ENCODE peak calls at places on chromosomes 11 and 22, in five cellular contexts. One of them, this sample, is unnamed.

GRCh38 chr11:114092953-114093352 is 33.4 kb downstream of the ZBTB16 start:
- DNase-seq in left colon: no peak
- DNase-seq in iris pigment epithelial cell: no peak
- DNase-seq in RPMI8226: no peak
- DNase-seq in NCI-H1105 treated with DMSO at 0.1 percent for 48 hours: no peak
- DNase-seq in this sample: no peak

GRCh38 chr11:33564856-33565453 is 135.7 kb downstream of the C11orf91 start:
- DNase-seq in left colon: no peak
- DNase-seq in iris pigment epithelial cell: no peak
- DNase-seq in RPMI8226: no peak
- DNase-seq in NCI-H1105 treated with DMSO at 0.1 percent for 48 hours: no peak
- DNase-seq in this sample: no peak

GRCh38 chr11:68677432-68677831 is 6.9 kb upstream of the GAL start:
- DNase-seq in left colon: no peak
- DNase-seq in iris pigment epithelial cell: peak; percentile 69
- DNase-seq in RPMI8226: peak; percentile 46
- DNase-seq in NCI-H1105 treated with DMSO at 0.1 percent for 48 hours: peak; percentile 12
- DNase-seq in this sample: peak; percentile 47

GRCh38 chr11:12122083-12122482 is 11.7 kb downstream of the MICAL2 start:
- DNase-seq in left colon: no peak
- DNase-seq in iris pigment epithelial cell: no peak
- DNase-seq in RPMI8226: no peak
- DNase-seq in NCI-H1105 treated with DMSO at 0.1 percent for 48 hours: no peak
- DNase-seq in this sample: no peak

GRCh38 chr11:76577199-76577920 is 93.2 kb downstream of the LRRC32 start:
- DNase-seq in left colon: peak; percentile 59
- DNase-seq in iris pigment epithelial cell: peak; percentile 84
- DNase-seq in RPMI8226: no peak
- DNase-seq in NCI-H1105 treated with DMSO at 0.1 percent for 48 hours: no peak
- DNase-seq in this sample: peak; percentile 80

GRCh38 chr11:95119361-95120060 is 29.9 kb downstream of the ENDOD1 start:
- DNase-seq in left colon: no peak
- DNase-seq in iris pigment epithelial cell: no peak
- DNase-seq in RPMI8226: no peak
- DNase-seq in NCI-H1105 treated with DMSO at 0.1 percent for 48 hours: no peak
- DNase-seq in this sample: no peak

GRCh38 chr11:2521681-2522630 is 77.1 kb downstream of the KCNQ1 start:
- DNase-seq in left colon: peak; percentile 2
- DNase-seq in iris pigment epithelial cell: no peak
- DNase-seq in RPMI8226: no peak
- DNase-seq in NCI-H1105 treated with DMSO at 0.1 percent for 48 hours: no peak
- DNase-seq in this sample: no peak

GRCh38 chr11:120612363-120613263 is 101.1 kb downstream of the GRIK4 start:
- DNase-seq in left colon: peak; percentile 28
- DNase-seq in iris pigment epithelial cell: peak; percentile 50
- DNase-seq in RPMI8226: no peak
- DNase-seq in NCI-H1105 treated with DMSO at 0.1 percent for 48 hours: no peak
- DNase-seq in this sample: peak; percentile 57

GRCh38 chr11:120424185-120424969 is 87.2 kb upstream of the GRIK4 start:
- DNase-seq in left colon: no peak
- DNase-seq in iris pigment epithelial cell: peak; percentile 36
- DNase-seq in RPMI8226: no peak
- DNase-seq in NCI-H1105 treated with DMSO at 0.1 percent for 48 hours: no peak
- DNase-seq in this sample: peak; percentile 10

GRCh38 chr11:45110562-45110961 is 35.9 kb upstream of the PRDM11 start:
- DNase-seq in left colon: no peak
- DNase-seq in iris pigment epithelial cell: peak; percentile 61
- DNase-seq in RPMI8226: peak; percentile 64
- DNase-seq in NCI-H1105 treated with DMSO at 0.1 percent for 48 hours: peak; percentile 75
- DNase-seq in this sample: peak; percentile 89

GRCh38 chr22:44988671-44989070 is 21.1 kb downstream of the PHF21B start:
- DNase-seq in left colon: no peak
- DNase-seq in iris pigment epithelial cell: no peak
- DNase-seq in RPMI8226: peak; percentile 28
- DNase-seq in NCI-H1105 treated with DMSO at 0.1 percent for 48 hours: no peak
- DNase-seq in this sample: no peak

GRCh38 chr11:4636136-4636535 is 1.1 kb upstream of the OR51D1 start:
- DNase-seq in left colon: no peak
- DNase-seq in iris pigment epithelial cell: no peak
- DNase-seq in RPMI8226: no peak
- DNase-seq in NCI-H1105 treated with DMSO at 0.1 percent for 48 hours: no peak
- DNase-seq in this sample: no peak

GRCh38 chr11:43948341-43949185 is 6.1 kb downstream of the C11orf96 start:
- DNase-seq in left colon: no peak
- DNase-seq in iris pigment epithelial cell: no peak
- DNase-seq in RPMI8226: no peak
- DNase-seq in NCI-H1105 treated with DMSO at 0.1 percent for 48 hours: no peak
- DNase-seq in this sample: no peak

GRCh38 chr11:123158609-123159008 is 36.4 kb downstream of the CLMP start:
- DNase-seq in left colon: no peak
- DNase-seq in iris pigment epithelial cell: peak; percentile 39
- DNase-seq in RPMI8226: no peak
- DNase-seq in NCI-H1105 treated with DMSO at 0.1 percent for 48 hours: no peak
- DNase-seq in this sample: no peak

GRCh38 chr11:114264381-114264780 is 31.8 kb upstream of the NNMT start:
- DNase-seq in left colon: no peak
- DNase-seq in iris pigment epithelial cell: no peak
- DNase-seq in RPMI8226: no peak
- DNase-seq in NCI-H1105 treated with DMSO at 0.1 percent for 48 hours: no peak
- DNase-seq in this sample: no peak

GRCh38 chr22:29947410-29948387 is 64.7 kb downstream of the MTMR3 start:
- DNase-seq in left colon: no peak
- DNase-seq in iris pigment epithelial cell: peak; percentile 37
- DNase-seq in RPMI8226: no peak
- DNase-seq in NCI-H1105 treated with DMSO at 0.1 percent for 48 hours: no peak
- DNase-seq in this sample: peak; percentile 48

GRCh38 chr22:43462701-43463100 is 50.9 kb downstream of the MPPED1 start:
- DNase-seq in left colon: no peak
- DNase-seq in iris pigment epithelial cell: no peak
- DNase-seq in RPMI8226: no peak
- DNase-seq in NCI-H1105 treated with DMSO at 0.1 percent for 48 hours: no peak
- DNase-seq in this sample: no peak

GRCh38 chr22:25824828-25825474 is 83.0 kb downstream of the MYO18B start:
- DNase-seq in left colon: no peak
- DNase-seq in iris pigment epithelial cell: no peak
- DNase-seq in RPMI8226: no peak
- DNase-seq in NCI-H1105 treated with DMSO at 0.1 percent for 48 hours: no peak
- DNase-seq in this sample: no peak

GRCh38 chr22:37303821-37304274 is 21.5 kb downstream of the CYTH4 start:
- DNase-seq in left colon: no peak
- DNase-seq in iris pigment epithelial cell: peak; percentile 93
- DNase-seq in RPMI8226: no peak
- DNase-seq in NCI-H1105 treated with DMSO at 0.1 percent for 48 hours: no peak
- DNase-seq in this sample: peak; percentile 91

GRCh38 chr11:69947772-69948255 is 128.6 kb upstream of the FGF3 start:
- DNase-seq in left colon: no peak
- DNase-seq in iris pigment epithelial cell: no peak
- DNase-seq in RPMI8226: no peak
- DNase-seq in NCI-H1105 treated with DMSO at 0.1 percent for 48 hours: no peak
- DNase-seq in this sample: no peak

GRCh38 chr22:40323681-40324083 is 22.6 kb upstream of the ADSL start:
- DNase-seq in left colon: no peak
- DNase-seq in iris pigment epithelial cell: no peak
- DNase-seq in RPMI8226: no peak
- DNase-seq in NCI-H1105 treated with DMSO at 0.1 percent for 48 hours: no peak
- DNase-seq in this sample: no peak

GRCh38 chr11:19164230-19164855 is 37.4 kb downstream of the CSRP3 start:
- DNase-seq in left colon: no peak
- DNase-seq in iris pigment epithelial cell: no peak
- DNase-seq in RPMI8226: no peak
- DNase-seq in NCI-H1105 treated with DMSO at 0.1 percent for 48 hours: peak; percentile 92
- DNase-seq in this sample: no peak

GRCh38 chr11:30046211-30046945 is 29.5 kb upstream of the KCNA4 start:
- DNase-seq in left colon: no peak
- DNase-seq in iris pigment epithelial cell: no peak
- DNase-seq in RPMI8226: peak; percentile 15
- DNase-seq in NCI-H1105 treated with DMSO at 0.1 percent for 48 hours: no peak
- DNase-seq in this sample: no peak

GRCh38 chr11:15816270-15816871 is 540.0 kb downstream of the SOX6 start:
- DNase-seq in left colon: peak; percentile 13
- DNase-seq in iris pigment epithelial cell: peak; percentile 76
- DNase-seq in RPMI8226: no peak
- DNase-seq in NCI-H1105 treated with DMSO at 0.1 percent for 48 hours: no peak
- DNase-seq in this sample: peak; percentile 95

GRCh38 chr22:43099095-43099494 is 9.9 kb upstream of the TTLL1 start:
- DNase-seq in left colon: no peak
- DNase-seq in iris pigment epithelial cell: no peak
- DNase-seq in RPMI8226: no peak
- DNase-seq in NCI-H1105 treated with DMSO at 0.1 percent for 48 hours: no peak
- DNase-seq in this sample: no peak

GRCh38 chr22:45895436-45896152 is 81.4 kb downstream of the WNT7B start:
- DNase-seq in left colon: no peak
- DNase-seq in iris pigment epithelial cell: no peak
- DNase-seq in RPMI8226: no peak
- DNase-seq in NCI-H1105 treated with DMSO at 0.1 percent for 48 hours: no peak
- DNase-seq in this sample: no peak

GRCh38 chr11:110713469-110713776 is 1.2 kb upstream of the ARHGAP20 start:
- DNase-seq in left colon: peak; percentile 8
- DNase-seq in iris pigment epithelial cell: no peak
- DNase-seq in RPMI8226: no peak
- DNase-seq in NCI-H1105 treated with DMSO at 0.1 percent for 48 hours: no peak
- DNase-seq in this sample: no peak

GRCh38 chr11:47641585-47642098 is 717 bp downstream of the MTCH2 start:
- DNase-seq in left colon: no peak
- DNase-seq in iris pigment epithelial cell: no peak
- DNase-seq in RPMI8226: no peak
- DNase-seq in NCI-H1105 treated with DMSO at 0.1 percent for 48 hours: no peak
- DNase-seq in this sample: no peak

GRCh38 chr11:26231252-26231661 is 100.7 kb upstream of the ANO3 start:
- DNase-seq in left colon: no peak
- DNase-seq in iris pigment epithelial cell: peak; percentile 85
- DNase-seq in RPMI8226: no peak
- DNase-seq in NCI-H1105 treated with DMSO at 0.1 percent for 48 hours: no peak
- DNase-seq in this sample: peak; percentile 71

GRCh38 chr11:72609045-72609444 is 65.2 kb downstream of the PDE2A start:
- DNase-seq in left colon: no peak
- DNase-seq in iris pigment epithelial cell: peak; percentile 50
- DNase-seq in RPMI8226: peak; percentile 27
- DNase-seq in NCI-H1105 treated with DMSO at 0.1 percent for 48 hours: no peak
- DNase-seq in this sample: peak; percentile 71